ENCODE peak calls at places on chromosomes 6 and 20, in five cellular contexts. One of them, this sample, is unnamed.

GRCh38 chr6:138465007-138465645 is 34.2 kb downstream of the NHSL1 start:
- DNase-seq in progenitor cell of endocrine pancreas: no peak
- DNase-seq in GM10248: no peak
- DNase-seq in RWPE2: peak
- DNase-seq in tibial nerve: no peak
- DNase-seq in this sample: no peak

GRCh38 chr6:149889321-149889720 is 8.6 kb downstream of the RAET1E start:
- DNase-seq in progenitor cell of endocrine pancreas: no peak
- DNase-seq in GM10248: no peak
- DNase-seq in RWPE2: no peak
- DNase-seq in tibial nerve: no peak
- DNase-seq in this sample: no peak

GRCh38 chr20:37567671-37568588 is 40.3 kb upstream of the BLCAP start:
- DNase-seq in progenitor cell of endocrine pancreas: no peak
- DNase-seq in GM10248: no peak
- DNase-seq in RWPE2: peak
- DNase-seq in tibial nerve: no peak
- DNase-seq in this sample: peak

GRCh38 chr20:58144071-58144470 is 84.4 kb downstream of the ANKRD60 start:
- DNase-seq in progenitor cell of endocrine pancreas: no peak
- DNase-seq in GM10248: no peak
- DNase-seq in RWPE2: peak
- DNase-seq in tibial nerve: no peak
- DNase-seq in this sample: no peak

GRCh38 chr20:46913329-46914044 is 18.8 kb downstream of the EYA2 start:
- DNase-seq in progenitor cell of endocrine pancreas: no peak
- DNase-seq in GM10248: no peak
- DNase-seq in RWPE2: no peak
- DNase-seq in tibial nerve: no peak
- DNase-seq in this sample: no peak

GRCh38 chr6:163780993-163781392 is 366.5 kb downstream of the QKI start:
- DNase-seq in progenitor cell of endocrine pancreas: no peak
- DNase-seq in GM10248: no peak
- DNase-seq in RWPE2: no peak
- DNase-seq in tibial nerve: peak
- DNase-seq in this sample: peak

GRCh38 chr6:44356432-44356950 is 14.0 kb downstream of the SPATS1 start:
- DNase-seq in progenitor cell of endocrine pancreas: no peak
- DNase-seq in GM10248: no peak
- DNase-seq in RWPE2: no peak
- DNase-seq in tibial nerve: no peak
- DNase-seq in this sample: no peak

GRCh38 chr6:28953039-28953872 is 29.5 kb upstream of the TRIM27 start:
- DNase-seq in progenitor cell of endocrine pancreas: no peak
- DNase-seq in GM10248: peak
- DNase-seq in RWPE2: no peak
- DNase-seq in tibial nerve: no peak
- DNase-seq in this sample: no peak

GRCh38 chr6:5471044-5471443 is 209.7 kb downstream of the FARS2 start:
- DNase-seq in progenitor cell of endocrine pancreas: peak
- DNase-seq in GM10248: peak
- DNase-seq in RWPE2: no peak
- DNase-seq in tibial nerve: peak
- DNase-seq in this sample: no peak

GRCh38 chr6:158481612-158482473 is 78.0 kb upstream of the TMEM181 start:
- DNase-seq in progenitor cell of endocrine pancreas: no peak
- DNase-seq in GM10248: no peak
- DNase-seq in RWPE2: peak
- DNase-seq in tibial nerve: no peak
- DNase-seq in this sample: no peak

GRCh38 chr6:125781307-125781868 is 9.4 kb upstream of the NCOA7 start:
- DNase-seq in progenitor cell of endocrine pancreas: no peak
- DNase-seq in GM10248: peak
- DNase-seq in RWPE2: no peak
- DNase-seq in tibial nerve: no peak
- DNase-seq in this sample: no peak

GRCh38 chr6:45423111-45423900 is 45.6 kb upstream of the SUPT3H start:
- DNase-seq in progenitor cell of endocrine pancreas: peak
- DNase-seq in GM10248: peak
- DNase-seq in RWPE2: no peak
- DNase-seq in tibial nerve: no peak
- DNase-seq in this sample: peak

GRCh38 chr6:144259988-144260387 is 25.1 kb upstream of the UTRN start:
- DNase-seq in progenitor cell of endocrine pancreas: no peak
- DNase-seq in GM10248: no peak
- DNase-seq in RWPE2: no peak
- DNase-seq in tibial nerve: no peak
- DNase-seq in this sample: no peak

GRCh38 chr6:88168362-88168761 is 2.2 kb upstream of the CNR1 start:
- DNase-seq in progenitor cell of endocrine pancreas: no peak
- DNase-seq in GM10248: no peak
- DNase-seq in RWPE2: no peak
- DNase-seq in tibial nerve: no peak
- DNase-seq in this sample: no peak

GRCh38 chr20:3818155-3819151 is 1.9 kb upstream of the AP5S1 start:
- DNase-seq in progenitor cell of endocrine pancreas: peak
- DNase-seq in GM10248: peak
- DNase-seq in RWPE2: no peak
- DNase-seq in tibial nerve: peak
- DNase-seq in this sample: peak

GRCh38 chr6:49515485-49516146 is 15.9 kb downstream of the GLYATL3 start:
- DNase-seq in progenitor cell of endocrine pancreas: no peak
- DNase-seq in GM10248: no peak
- DNase-seq in RWPE2: no peak
- DNase-seq in tibial nerve: no peak
- DNase-seq in this sample: no peak

GRCh38 chr20:24960302-24960801 is 11.3 kb downstream of the CST7 start:
- DNase-seq in progenitor cell of endocrine pancreas: no peak
- DNase-seq in GM10248: no peak
- DNase-seq in RWPE2: peak
- DNase-seq in tibial nerve: no peak
- DNase-seq in this sample: peak

GRCh38 chr6:150324044-150324443 is 44.8 kb upstream of the IYD start:
- DNase-seq in progenitor cell of endocrine pancreas: no peak
- DNase-seq in GM10248: no peak
- DNase-seq in RWPE2: no peak
- DNase-seq in tibial nerve: no peak
- DNase-seq in this sample: no peak

GRCh38 chr6:152651986-152652385 is 14.8 kb upstream of the SYNE1 start:
- DNase-seq in progenitor cell of endocrine pancreas: no peak
- DNase-seq in GM10248: no peak
- DNase-seq in RWPE2: no peak
- DNase-seq in tibial nerve: no peak
- DNase-seq in this sample: no peak

DNA sequence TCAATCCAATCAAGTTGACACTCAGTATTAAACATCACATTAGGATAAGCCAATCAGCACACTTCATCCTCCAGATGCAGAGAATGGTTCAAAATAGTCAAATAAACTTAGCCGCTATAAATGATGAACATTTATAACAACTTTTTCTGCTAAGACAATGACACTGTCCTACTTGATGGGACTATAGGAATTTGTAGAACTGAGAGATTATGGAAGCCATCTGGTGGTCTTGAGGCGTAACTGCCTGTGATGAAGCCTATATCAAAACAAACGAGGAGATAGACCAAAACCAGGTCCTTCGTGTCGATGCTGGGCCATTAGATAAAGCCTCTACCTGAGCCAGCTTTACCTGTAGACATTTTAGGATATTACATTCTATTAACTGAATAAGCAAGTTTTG is 631.1 kb downstream of the COL12A1 start:
- DNase-seq in progenitor cell of endocrine pancreas: no peak
- DNase-seq in GM10248: no peak
- DNase-seq in RWPE2: no peak
- DNase-seq in tibial nerve: no peak
- DNase-seq in this sample: no peak
- TF ChIP-seq CTCF in progenitor cell of endocrine pancreas: peak
- TF ChIP-seq CTCF in GM10248: peak
- TF ChIP-seq CTCF in RWPE2: peak
- TF ChIP-seq CTCF in tibial nerve: no peak
- TF ChIP-seq CTCF in this sample: peak

DNA sequence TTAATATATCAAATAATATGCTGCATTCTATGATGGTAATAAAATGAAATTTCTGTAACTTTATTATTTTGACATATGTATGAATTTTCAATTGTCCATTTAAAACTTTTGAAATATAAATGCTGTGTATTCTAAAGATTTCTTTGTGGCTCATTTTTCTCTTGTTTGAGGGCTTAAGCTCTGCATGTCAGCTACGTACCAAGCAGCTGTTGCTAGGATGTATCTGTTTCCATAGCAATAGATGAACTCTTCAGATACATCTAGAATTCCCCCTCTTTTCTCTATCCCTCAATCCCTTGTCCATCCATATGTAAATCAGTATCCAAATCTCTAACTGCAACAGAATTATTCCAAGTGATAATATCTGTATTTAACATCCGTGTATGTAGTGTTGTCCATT is 76.5 kb upstream of the OPRM1 start:
- DNase-seq in progenitor cell of endocrine pancreas: no peak
- DNase-seq in GM10248: no peak
- DNase-seq in RWPE2: no peak
- DNase-seq in tibial nerve: no peak
- DNase-seq in this sample: no peak
- TF ChIP-seq CTCF in progenitor cell of endocrine pancreas: no peak
- TF ChIP-seq CTCF in GM10248: no peak
- TF ChIP-seq CTCF in RWPE2: no peak
- TF ChIP-seq CTCF in tibial nerve: no peak
- TF ChIP-seq CTCF in this sample: no peak

DNA sequence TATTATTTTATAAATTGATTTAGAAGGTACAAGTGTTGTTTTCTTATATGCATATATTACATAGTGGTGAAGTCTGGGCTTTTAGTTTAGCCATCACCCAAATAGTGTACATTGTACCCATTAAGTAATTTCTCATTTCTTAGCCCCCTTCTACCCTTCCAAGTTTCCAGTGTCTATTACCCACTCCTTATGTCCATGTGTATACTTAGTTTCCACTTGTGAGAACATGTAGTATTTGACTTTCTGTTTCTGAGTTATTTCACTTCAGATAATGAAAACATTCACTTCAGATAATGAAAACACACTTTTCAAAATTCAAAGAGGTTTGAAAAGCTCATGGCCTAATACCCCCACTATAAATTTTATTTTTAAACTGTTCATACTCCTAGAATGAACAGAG is 14.5 kb downstream of the DEFB125 start:
- DNase-seq in progenitor cell of endocrine pancreas: no peak
- DNase-seq in GM10248: no peak
- DNase-seq in RWPE2: no peak
- DNase-seq in tibial nerve: no peak
- DNase-seq in this sample: no peak
- TF ChIP-seq CTCF in progenitor cell of endocrine pancreas: no peak
- TF ChIP-seq CTCF in GM10248: no peak
- TF ChIP-seq CTCF in RWPE2: no peak
- TF ChIP-seq CTCF in tibial nerve: no peak
- TF ChIP-seq CTCF in this sample: no peak

DNA sequence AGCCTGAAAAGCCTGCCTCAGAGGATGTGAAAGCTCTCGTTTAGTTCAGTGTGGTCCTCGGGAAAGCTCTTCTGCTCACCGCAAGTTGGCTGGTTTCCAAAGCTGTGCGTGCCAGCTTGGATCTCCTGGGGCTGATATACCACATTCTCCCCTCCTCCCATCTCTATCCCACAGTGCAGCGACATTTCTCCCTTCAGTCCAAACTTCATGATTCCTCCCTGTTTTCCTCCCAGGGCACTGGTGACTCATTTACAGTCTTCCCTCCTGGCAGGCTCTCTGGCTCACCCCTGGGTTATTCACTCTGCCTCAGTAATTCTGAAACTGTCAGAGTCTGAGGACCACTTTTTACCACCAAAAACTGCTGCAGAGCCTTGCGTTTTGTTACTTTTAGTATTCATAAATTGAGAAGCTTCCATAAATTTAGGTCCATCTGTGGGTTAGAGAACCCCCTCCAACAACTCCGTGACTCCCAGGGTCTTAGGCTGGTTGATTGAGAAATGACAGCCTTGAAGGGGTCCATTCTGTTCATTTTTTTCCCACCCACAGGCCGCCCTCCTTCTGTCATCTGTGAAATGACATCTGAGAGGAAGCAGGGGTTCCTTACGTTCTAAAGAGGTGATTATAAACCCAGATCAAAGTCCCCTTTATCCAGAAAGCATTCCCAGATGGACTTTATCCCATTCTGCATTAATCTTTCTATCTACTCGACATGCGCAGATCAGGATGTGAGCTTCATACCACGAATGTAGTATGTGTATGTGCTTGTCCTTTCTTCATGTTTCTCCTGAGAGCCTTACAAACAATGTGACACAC is 6.1 kb downstream of the TRIM10 start:
- DNase-seq in progenitor cell of endocrine pancreas: no peak
- DNase-seq in GM10248: no peak
- DNase-seq in RWPE2: no peak
- DNase-seq in tibial nerve: no peak
- DNase-seq in this sample: no peak
- TF ChIP-seq CTCF in progenitor cell of endocrine pancreas: no peak
- TF ChIP-seq CTCF in GM10248: no peak
- TF ChIP-seq CTCF in RWPE2: no peak
- TF ChIP-seq CTCF in tibial nerve: no peak
- TF ChIP-seq CTCF in this sample: no peak

GRCh38 chr6:7615611-7616383 is 25.8 kb downstream of the SNRNP48 start:
- DNase-seq in progenitor cell of endocrine pancreas: no peak
- DNase-seq in GM10248: peak
- DNase-seq in RWPE2: no peak
- DNase-seq in tibial nerve: peak
- DNase-seq in this sample: no peak

GRCh38 chr6:7621761-7622160 is 31.8 kb downstream of the SNRNP48 start:
- DNase-seq in progenitor cell of endocrine pancreas: no peak
- DNase-seq in GM10248: no peak
- DNase-seq in RWPE2: no peak
- DNase-seq in tibial nerve: no peak
- DNase-seq in this sample: peak

GRCh38 chr6:7617954-7618764 is 28.2 kb downstream of the SNRNP48 start:
- DNase-seq in progenitor cell of endocrine pancreas: no peak
- DNase-seq in GM10248: no peak
- DNase-seq in RWPE2: no peak
- DNase-seq in tibial nerve: peak
- DNase-seq in this sample: no peak
- TF ChIP-seq CTCF in progenitor cell of endocrine pancreas: no peak
- TF ChIP-seq CTCF in GM10248: no peak
- TF ChIP-seq CTCF in RWPE2: peak
- TF ChIP-seq CTCF in tibial nerve: no peak
- TF ChIP-seq CTCF in this sample: peak

GRCh38 chr20:40502431-40502992 is 186.5 kb downstream of the MAFB start:
- DNase-seq in progenitor cell of endocrine pancreas: no peak
- DNase-seq in GM10248: no peak
- DNase-seq in RWPE2: no peak
- DNase-seq in tibial nerve: no peak
- DNase-seq in this sample: no peak

GRCh38 chr20:40510622-40511021 is 178.4 kb downstream of the MAFB start:
- DNase-seq in progenitor cell of endocrine pancreas: no peak
- DNase-seq in GM10248: no peak
- DNase-seq in RWPE2: no peak
- DNase-seq in tibial nerve: no peak
- DNase-seq in this sample: no peak

GRCh38 chr20:40508821-40509220 is 180.2 kb downstream of the MAFB start:
- DNase-seq in progenitor cell of endocrine pancreas: no peak
- DNase-seq in GM10248: no peak
- DNase-seq in RWPE2: no peak
- DNase-seq in tibial nerve: no peak
- DNase-seq in this sample: no peak

GRCh38 chr20:40511478-40511877 is 177.6 kb downstream of the MAFB start:
- DNase-seq in progenitor cell of endocrine pancreas: no peak
- DNase-seq in GM10248: no peak
- DNase-seq in RWPE2: no peak
- DNase-seq in tibial nerve: peak
- DNase-seq in this sample: no peak

GRCh38 chr20:40506567-40506966 is 182.5 kb downstream of the MAFB start:
- DNase-seq in progenitor cell of endocrine pancreas: no peak
- DNase-seq in GM10248: no peak
- DNase-seq in RWPE2: peak
- DNase-seq in tibial nerve: peak
- DNase-seq in this sample: peak
- TF ChIP-seq CTCF in progenitor cell of endocrine pancreas: no peak
- TF ChIP-seq CTCF in GM10248: no peak
- TF ChIP-seq CTCF in RWPE2: peak
- TF ChIP-seq CTCF in tibial nerve: no peak
- TF ChIP-seq CTCF in this sample: no peak

This sample was measured in osteocyte.